ENCODE peak calls at places on chromosome 15, in nine cellular contexts. J is H54, W is tibial nerve, U is heart left ventricle, I is transverse colon, Y is sigmoid colon, P is endothelial cell of umbilical vein, T is stomach, B is esophagus squamous epithelium. N is an unnamed sample.

GRCh38 chr15:31347067-31347975 is 20.7 kb downstream of the KLF13 start:
- DNase-seq in J (no peak), W (no peak), U (no peak), I (no peak), Y (no peak), P (no peak), T (no peak), B (no peak), N (no peak)

GRCh38 chr15:57033715-57034439 is 115.4 kb downstream of the TCF12 start:
- DNase-seq in J (no peak), W (no peak), U (no peak), I (no peak), Y (no peak), P (no peak), T (no peak), B (no peak), N (no peak)

GRCh38 chr15:44325568-44325967 is 37.0 kb downstream of the GOLM2 start:
- DNase-seq in J (no peak), W (no peak), U (no peak), I (no peak), Y (no peak), P (no peak), T (no peak), B (no peak), N (no peak)

GRCh38 chr15:75723847-75724660 is 11.4 kb upstream of the CSPG4 start:
- DNase-seq in J (peak; percentile 86), W (peak; percentile 91), U (peak; percentile 95), I (peak; percentile 94), Y (peak; percentile 99), P (peak; percentile 84), T (peak; percentile 89), B (no peak), N (peak; percentile 93)

GRCh38 chr15:52180196-52180835 is 10.9 kb downstream of the GNB5 start:
- DNase-seq in J (no peak), W (no peak), U (no peak), I (peak; percentile 42), Y (no peak), P (no peak), T (no peak), B (no peak), N (no peak)

GRCh38 chr15:60548101-60548500 is 69.2 kb upstream of the ICE2 start:
- DNase-seq in J (no peak), W (no peak), U (no peak), I (no peak), Y (no peak), P (no peak), T (no peak), B (no peak), N (no peak)

GRCh38 chr15:33654859-33655258 is 313.4 kb upstream of the CHRM5 start:
- DNase-seq in J (peak; percentile 12), W (no peak), U (no peak), I (no peak), Y (no peak), P (no peak), T (no peak), B (no peak), N (no peak)

GRCh38 chr15:80801891-80802680 is 22.9 kb downstream of the CEMIP start:
- DNase-seq in J (peak; percentile 49), W (no peak), U (peak; percentile 75), I (peak; percentile 32), Y (no peak), P (peak; percentile 35), T (no peak), B (no peak), N (no peak)

GRCh38 chr15:74816624-74817369 is 4.2 kb downstream of the LMAN1L start:
- DNase-seq in J (no peak), W (no peak), U (no peak), I (peak; percentile 54), Y (no peak), P (no peak), T (no peak), B (no peak), N (no peak)

GRCh38 chr15:71295242-71296031 is 180.2 kb downstream of the THSD4 start:
- DNase-seq in J (peak; percentile 54), W (no peak), U (no peak), I (no peak), Y (no peak), P (peak; percentile 99), T (no peak), B (no peak), N (no peak)

DNA sequence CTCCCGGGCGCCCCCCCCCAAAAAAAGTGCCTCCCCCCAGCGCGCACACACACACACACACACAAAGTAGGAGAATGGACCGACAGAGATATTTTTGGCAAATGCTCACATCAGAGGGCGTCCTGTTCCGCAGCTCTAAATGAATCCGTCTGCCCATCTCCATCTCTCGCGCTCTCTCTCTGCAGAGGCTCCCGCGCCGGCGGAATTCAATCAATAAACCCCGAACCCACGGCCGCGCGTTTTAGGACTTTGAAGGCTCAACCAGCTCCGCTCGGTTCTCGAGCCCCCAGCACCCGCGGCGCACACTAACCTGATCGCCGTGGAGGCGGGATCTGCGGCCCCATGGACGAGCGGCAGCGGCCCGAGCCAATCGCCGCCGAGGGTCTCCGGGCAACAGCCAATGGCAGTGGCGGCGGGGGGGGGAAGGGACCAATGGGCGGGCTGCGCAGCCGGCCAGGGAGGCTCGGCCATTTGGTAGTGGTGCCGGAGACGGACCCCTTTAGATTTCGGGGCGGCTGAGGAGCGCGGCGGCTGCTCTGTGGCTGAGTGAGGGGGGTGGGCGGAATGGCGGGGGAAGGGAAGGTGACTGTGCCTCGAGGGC is at the start of gene ANP32A:
- DNase-seq in J (peak; percentile 92), W (peak; percentile 96), U (peak; percentile 97), I (peak; percentile 98), Y (peak; percentile 98), P (peak; percentile 96), T (peak; percentile 96), B (peak; percentile 53), N (peak; percentile 98)
- TF ChIP-seq POLR2A in J (peak; percentile 44), W (peak; percentile 39), U (peak; percentile 88), I (peak; percentile 70), Y (no peak), P (no peak), T (peak; percentile 34), B (peak; percentile 78), N (peak; percentile 72)

DNA sequence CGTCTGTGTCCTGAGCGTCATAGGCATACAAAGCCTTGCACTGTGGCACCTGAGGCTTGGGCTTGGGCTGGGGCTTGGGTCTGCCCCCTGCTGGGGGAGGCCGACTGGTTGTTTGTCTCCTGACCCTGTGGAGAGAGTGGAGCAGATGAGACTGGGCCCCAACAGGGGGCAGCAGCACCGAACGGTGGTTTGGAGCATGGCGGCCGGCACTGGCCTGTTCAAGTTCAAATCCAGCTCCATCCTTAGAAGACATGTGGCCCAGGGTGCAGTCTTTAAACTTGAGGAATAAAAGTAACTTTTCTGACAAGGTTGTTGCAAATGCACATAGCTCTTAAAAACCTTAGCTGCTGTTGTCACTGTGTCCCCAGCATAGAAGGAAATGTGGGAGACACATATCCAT is 33.3 kb downstream of the CCNB2 start:
- DNase-seq in J (peak; percentile 32), W (no peak), U (no peak), I (peak; percentile 59), Y (no peak), P (peak; percentile 64), T (peak; percentile 50), B (no peak), N (peak; percentile 58)
- TF ChIP-seq POLR2A in J (no peak), W (no peak), U (no peak), I (no peak), Y (no peak), P (no peak), T (no peak), B (no peak), N (no peak)

GRCh38 chr15:68817304-68818087 is 3.2 kb downstream of the ANP32A start:
- DNase-seq in J (peak; percentile 30), W (peak; percentile 61), U (peak; percentile 65), I (peak; percentile 79), Y (peak; percentile 84), P (peak; percentile 62), T (peak; percentile 81), B (peak; percentile 17), N (peak; percentile 71)

GRCh38 chr15:68818671-68819450 is 1.8 kb downstream of the ANP32A start:
- DNase-seq in J (no peak), W (peak; percentile 40), U (peak; percentile 66), I (peak; percentile 48), Y (peak; percentile 80), P (peak; percentile 53), T (peak; percentile 35), B (no peak), N (peak; percentile 68)

GRCh38 chr15:68819451-68820204 is 1.1 kb downstream of the ANP32A start:
- DNase-seq in J (peak; percentile 23), W (peak; percentile 61), U (peak; percentile 49), I (peak; percentile 44), Y (peak; percentile 76), P (peak; percentile 59), T (peak; percentile 37), B (no peak), N (peak; percentile 49)

GRCh38 chr15:68816795-68817303 is 3.8 kb downstream of the ANP32A start:
- DNase-seq in J (no peak), W (no peak), U (no peak), I (peak; percentile 55), Y (no peak), P (peak; percentile 33), T (no peak), B (no peak), N (peak; percentile 73)

DNA sequence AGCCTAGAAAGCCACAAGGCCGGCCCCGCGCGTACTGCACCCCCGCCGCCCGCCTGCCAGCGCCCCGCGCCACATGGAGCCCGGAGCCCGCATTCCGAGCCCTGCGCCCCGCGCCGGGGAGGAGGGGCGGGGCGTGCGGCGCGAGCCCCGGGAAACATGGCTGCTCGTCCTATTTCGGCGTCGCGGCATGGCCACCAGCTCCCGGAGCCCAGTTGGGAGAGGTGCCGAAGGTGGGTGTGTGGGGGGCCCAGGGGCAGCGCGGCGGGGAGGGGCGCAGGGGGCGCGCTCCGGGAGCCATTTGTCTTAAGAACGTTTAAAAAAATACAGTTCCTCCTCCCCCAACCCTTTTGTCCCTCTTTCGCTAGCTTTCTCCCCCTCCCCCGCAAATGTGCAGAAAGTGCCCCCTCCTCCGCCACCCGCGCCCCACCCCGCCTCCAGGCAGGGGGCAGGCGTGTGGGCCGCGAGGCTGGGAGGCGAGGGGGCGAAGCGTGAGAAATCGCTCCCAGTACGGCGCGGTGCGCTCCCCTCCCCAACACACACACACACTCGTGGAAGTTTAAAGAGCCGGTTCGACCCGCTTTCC is 2.5 kb downstream of the ANP32A start:
- DNase-seq in J (peak; percentile 45), W (peak; percentile 41), U (peak; percentile 70), I (peak; percentile 69), Y (peak; percentile 83), P (peak; percentile 77), T (peak; percentile 65), B (no peak), N (peak; percentile 71)
- TF ChIP-seq POLR2A in J (peak; percentile 56), W (no peak), U (no peak), I (no peak), Y (no peak), P (peak; percentile 53), T (no peak), B (peak; percentile 32), N (no peak)

DNA sequence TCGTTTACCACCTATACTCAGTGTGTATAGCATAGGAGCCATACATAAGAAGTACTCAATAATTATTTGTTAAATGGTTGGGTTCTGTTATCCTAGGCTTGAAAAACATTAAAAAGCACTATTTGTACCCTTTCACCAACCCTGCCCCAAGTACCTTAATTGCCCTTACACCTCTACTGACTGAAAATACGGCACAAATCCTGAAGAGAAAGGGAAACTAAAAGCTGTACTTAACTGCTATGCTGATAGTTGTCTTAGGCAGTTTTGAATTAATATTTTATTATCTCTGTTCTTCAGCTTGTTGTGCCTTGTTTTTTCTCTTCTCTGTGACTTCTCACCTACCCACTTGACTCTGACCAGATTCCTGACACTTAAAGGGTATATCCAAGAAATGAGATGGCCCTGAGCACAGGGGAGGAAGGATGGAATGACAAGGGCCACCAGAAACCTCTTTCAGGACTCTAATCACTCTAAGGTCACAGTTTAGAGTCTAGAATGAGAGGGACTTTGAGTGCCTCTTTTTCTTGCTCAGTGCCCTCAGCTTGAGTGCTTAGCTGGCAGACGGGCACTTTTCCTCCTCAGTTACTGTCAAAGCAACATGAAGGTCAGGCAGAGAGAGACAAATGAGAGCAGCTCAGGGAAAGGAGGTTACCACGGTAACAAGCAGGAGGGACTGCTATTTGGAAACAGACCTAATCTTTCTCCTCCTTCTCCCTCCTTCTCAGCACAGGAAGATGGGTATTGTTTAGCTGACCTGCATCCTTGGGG is 136.5 kb downstream of the ZNF609 start:
- DNase-seq in J (no peak), W (no peak), U (no peak), I (no peak), Y (no peak), P (peak; percentile 62), T (no peak), B (no peak), N (no peak)
- TF ChIP-seq POLR2A in J (no peak), W (no peak), U (no peak), I (no peak), Y (no peak), P (no peak), T (no peak), B (no peak), N (no peak)